ENCODE peak calls at places on chromosomes 12 and 14, in ten cellular contexts. R is right lobe of liver; N is cardiac muscle cell; Y is HCT116; W is IMR-90; F is GM12878; O is neural progenitor cell; H is lung; M is thoracic aorta; L is CD8-positive, alpha-beta memory T cell. D is an unnamed sample.

GRCh38 chr12:6341439-6342139 is at the start of gene TNFRSF1A:
- DNase-seq in R (peak; percentile 87), N (peak; percentile 93), Y (no peak), W (peak; percentile 85), F (no peak), O (peak; percentile 62), H (peak; percentile 78), M (no peak), L (no peak), D (peak; percentile 89)

GRCh38 chr12:46112364-46112763 is 122.0 kb upstream of the SCAF11 start:
- DNase-seq in R (no peak), N (no peak), Y (no peak), W (no peak), F (no peak), O (no peak), H (no peak), M (no peak), L (no peak), D (no peak)

GRCh38 chr12:89733579-89734201 is 25.1 kb upstream of the ATP2B1 start:
- DNase-seq in R (no peak), N (peak; percentile 91), Y (no peak), W (peak; percentile 90), F (no peak), O (no peak), H (no peak), M (no peak), L (no peak), D (no peak)

GRCh38 chr12:111271674-111272418 is 97.0 kb downstream of the PHETA1 start:
- DNase-seq in R (no peak), N (no peak), Y (peak; percentile 4), W (no peak), F (no peak), O (no peak), H (no peak), M (no peak), L (no peak), D (no peak)

GRCh38 chr14:93888995-93889394 is 38.1 kb upstream of the FAM181A start:
- DNase-seq in R (no peak), N (no peak), Y (no peak), W (no peak), F (no peak), O (no peak), H (no peak), M (no peak), L (no peak), D (no peak)

GRCh38 chr14:54329082-54329695 is 67.6 kb upstream of the CDKN3 start:
- DNase-seq in R (no peak), N (peak; percentile 80), Y (peak; percentile 29), W (peak; percentile 61), F (no peak), O (peak; percentile 93), H (peak; percentile 32), M (no peak), L (no peak), D (peak; percentile 88)

GRCh38 chr14:88478931-88479330 is 75.9 kb downstream of the PTPN21 start:
- DNase-seq in R (no peak), N (no peak), Y (no peak), W (no peak), F (no peak), O (no peak), H (no peak), M (no peak), L (no peak), D (no peak)

GRCh38 chr14:89053303-89053702 is 228.9 kb downstream of the TTC8 start:
- DNase-seq in R (no peak), N (no peak), Y (no peak), W (no peak), F (no peak), O (no peak), H (no peak), M (no peak), L (no peak), D (no peak)

GRCh38 chr14:99575043-99576023 is 28.7 kb downstream of the CCDC85C start:
- DNase-seq in R (no peak), N (no peak), Y (no peak), W (peak; percentile 19), F (no peak), O (no peak), H (peak; percentile 85), M (no peak), L (no peak), D (no peak)

GRCh38 chr14:69263771-69264170 is 3.8 kb downstream of the GALNT16 start:
- DNase-seq in R (no peak), N (no peak), Y (no peak), W (no peak), F (no peak), O (no peak), H (no peak), M (no peak), L (no peak), D (no peak)

GRCh38 chr12:107903377-107904061 is 129.0 kb downstream of the ASCL4 start:
- DNase-seq in R (no peak), N (peak; percentile 9), Y (no peak), W (no peak), F (peak; percentile 40), O (peak; percentile 88), H (peak; percentile 77), M (no peak), L (no peak), D (peak; percentile 96)

DNA sequence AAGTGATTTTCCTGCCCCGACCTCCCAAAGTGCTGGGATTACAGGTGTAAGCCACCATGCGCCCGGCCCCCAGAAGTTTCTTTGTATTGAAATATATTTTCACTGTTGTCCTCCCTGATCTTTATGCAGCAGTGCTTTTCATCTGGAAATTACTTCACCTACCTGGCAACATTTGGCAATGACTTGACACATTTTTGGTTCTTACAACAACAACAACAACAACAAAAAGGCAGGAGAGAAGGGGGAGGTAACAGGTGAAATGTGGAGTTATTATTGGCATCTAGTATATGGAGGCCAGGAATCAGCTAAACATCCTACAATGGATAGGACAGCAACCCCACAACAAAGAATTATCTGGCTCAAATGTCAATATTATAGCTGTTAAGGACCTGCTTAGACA is 13.9 kb downstream of the FANCM start:
- DNase-seq in R (no peak), N (no peak), Y (no peak), W (no peak), F (no peak), O (no peak), H (no peak), M (no peak), L (no peak), D (no peak)
- H3K27ac ChIP-seq in R (no peak overlapping the region), N (no peak overlapping the region), Y (no peak overlapping the region), W (no peak overlapping the region), F (no peak overlapping the region), O (no peak overlapping the region), H (no peak overlapping the region), M (no peak overlapping the region), L (no peak overlapping the region), D (no peak overlapping the region)

DNA sequence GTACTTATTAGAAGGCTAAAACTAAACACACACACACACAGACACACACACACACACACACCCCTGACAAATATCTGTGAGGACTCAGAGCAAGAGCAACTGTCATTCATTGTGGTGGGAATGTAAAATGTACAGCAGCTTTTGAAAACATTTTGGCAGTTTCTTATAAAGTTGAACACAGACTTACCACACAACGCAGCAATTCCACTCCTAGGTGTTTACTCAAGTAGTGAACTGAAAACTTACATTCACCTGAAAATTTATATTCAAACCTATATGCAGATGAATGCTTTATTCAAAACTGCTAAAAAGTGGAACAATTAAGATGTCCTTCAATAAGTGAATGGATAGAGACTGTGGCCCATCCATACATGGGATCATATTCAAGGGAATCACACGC is 18.6 kb downstream of the ZNF605 start:
- DNase-seq in R (no peak), N (no peak), Y (no peak), W (no peak), F (no peak), O (no peak), H (no peak), M (no peak), L (no peak), D (no peak)
- H3K9me3 ChIP-seq in R (no peaks in the 10 kb centered on the region), N (no peaks in the 10 kb centered on the region), Y (peaks cover 18% of the 10 kb centered on the region), W (peaks cover 57% of the 10 kb centered on the region), F (peaks cover 25% of the 10 kb centered on the region), O (peaks cover 11% of the 10 kb centered on the region), H (no peaks in the 10 kb centered on the region), M (peaks cover 70% of the 10 kb centered on the region), L (peaks cover 16% of the 10 kb centered on the region), D (peaks cover 73% of the 10 kb centered on the region)

GRCh38 chr12:98845957-98846356 is 200.9 kb downstream of the APAF1 start:
- DNase-seq in R (no peak), N (no peak), Y (no peak), W (no peak), F (no peak), O (no peak), H (no peak), M (no peak), L (no peak), D (no peak)
- H3K27ac ChIP-seq in R (no peak overlapping the region), N (no peak overlapping the region), Y (no peak overlapping the region), W (no peak overlapping the region), F (no peak overlapping the region), O (no peak overlapping the region), H (no peak overlapping the region), M (no peak overlapping the region), L (no peak overlapping the region), D (no peak overlapping the region)

GRCh38 chr12:129073157-129073915 is 220.1 kb downstream of the GLT1D1 start:
- DNase-seq in R (no peak), N (no peak), Y (no peak), W (no peak), F (no peak), O (no peak), H (no peak), M (no peak), L (no peak), D (peak; percentile 32)

GRCh38 chr12:129076466-129077325 is 223.4 kb downstream of the GLT1D1 start:
- DNase-seq in R (no peak), N (no peak), Y (no peak), W (no peak), F (no peak), O (no peak), H (no peak), M (no peak), L (no peak), D (peak; percentile 69)

GRCh38 chr12:129079719-129080118 is 226.4 kb downstream of the GLT1D1 start:
- DNase-seq in R (no peak), N (no peak), Y (no peak), W (no peak), F (no peak), O (no peak), H (no peak), M (no peak), L (no peak), D (no peak)

GRCh38 chr12:129074379-129074778 is 221.1 kb downstream of the GLT1D1 start:
- DNase-seq in R (no peak), N (no peak), Y (no peak), W (no peak), F (no peak), O (no peak), H (no peak), M (no peak), L (no peak), D (no peak)

DNA sequence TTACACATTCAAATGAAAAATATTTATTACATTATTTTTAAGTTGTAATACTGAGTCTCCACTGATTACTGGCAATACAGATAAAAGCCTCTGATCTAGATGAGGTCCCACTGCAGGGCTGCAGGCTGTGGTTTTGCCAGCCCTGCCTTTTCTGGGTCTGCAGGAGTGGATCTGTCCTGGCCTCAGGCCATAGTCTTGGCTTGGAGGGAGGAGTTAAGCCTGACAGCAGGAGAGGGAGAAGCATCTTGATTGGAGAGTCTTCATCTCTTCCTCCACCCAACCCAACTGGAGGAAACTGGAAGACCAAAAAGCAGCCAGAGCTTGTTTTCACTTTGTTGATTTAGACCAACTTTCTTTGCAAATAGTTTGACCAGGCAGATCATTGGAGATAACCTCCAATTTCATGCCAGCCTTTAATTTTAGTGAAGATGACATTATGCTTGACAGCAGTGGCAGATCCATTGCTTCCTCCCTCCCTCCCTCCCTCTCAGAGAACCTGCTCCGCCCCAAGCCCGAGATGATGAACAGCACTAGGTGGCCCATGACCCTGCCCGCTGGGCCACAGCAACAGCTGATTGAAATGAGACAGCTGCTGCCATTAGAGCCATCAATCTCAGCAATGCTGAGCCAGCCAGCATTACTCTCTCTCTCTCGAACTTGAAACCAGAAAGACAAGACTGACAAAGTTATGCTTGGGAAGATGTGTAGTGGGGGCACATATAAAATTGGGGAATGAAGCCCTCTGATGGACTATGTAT is 222.4 kb downstream of the GLT1D1 start:
- DNase-seq in R (no peak), N (no peak), Y (no peak), W (no peak), F (no peak), O (no peak), H (no peak), M (no peak), L (no peak), D (no peak)
- H3K9me3 ChIP-seq in R (no peaks in the 10 kb centered on the region), N (no peaks in the 10 kb centered on the region), Y (peaks cover 20% of the 10 kb centered on the region), W (peaks cover 40% of the 10 kb centered on the region), F (no peaks in the 10 kb centered on the region), O (no peaks in the 10 kb centered on the region), H (no peaks in the 10 kb centered on the region), M (no peaks in the 10 kb centered on the region), L (no peaks in the 10 kb centered on the region), D (no peaks in the 10 kb centered on the region)

D was measured in endodermal cell.